ENCODE peak calls at places on chromosome 19, in eight cellular contexts. One of them, this sample, is unnamed.

GRCh38 chr19:1929051-1929742 is 11.8 kb upstream of the CSNK1G2 start:
- DNase-seq in heart left ventricle: peak; percentile 73
- DNase-seq in astrocyte of the spinal cord: peak; percentile 63
- DNase-seq in PC-3: peak; percentile 76
- DNase-seq in fibroblast of the aortic adventitia: peak; percentile 69
- DNase-seq in lung: peak; percentile 81
- DNase-seq in retinal pigment epithelial cell: no peak
- DNase-seq in sigmoid colon: peak; percentile 89
- DNase-seq in this sample: no peak

GRCh38 chr19:11179716-11180297 is 17.5 kb downstream of the KANK2 start:
- DNase-seq in heart left ventricle: no peak
- DNase-seq in astrocyte of the spinal cord: no peak
- DNase-seq in PC-3: no peak
- DNase-seq in fibroblast of the aortic adventitia: no peak
- DNase-seq in lung: no peak
- DNase-seq in retinal pigment epithelial cell: no peak
- DNase-seq in sigmoid colon: no peak
- DNase-seq in this sample: no peak

GRCh38 chr19:30437869-30438268 is 65.7 kb downstream of the ZNF536 start:
- DNase-seq in heart left ventricle: no peak
- DNase-seq in astrocyte of the spinal cord: no peak
- DNase-seq in PC-3: no peak
- DNase-seq in fibroblast of the aortic adventitia: no peak
- DNase-seq in lung: no peak
- DNase-seq in retinal pigment epithelial cell: no peak
- DNase-seq in sigmoid colon: no peak
- DNase-seq in this sample: no peak

GRCh38 chr19:42079276-42079669 is 3.3 kb downstream of the ZNF574 start:
- DNase-seq in heart left ventricle: no peak
- DNase-seq in astrocyte of the spinal cord: no peak
- DNase-seq in PC-3: no peak
- DNase-seq in fibroblast of the aortic adventitia: no peak
- DNase-seq in lung: no peak
- DNase-seq in retinal pigment epithelial cell: no peak
- DNase-seq in sigmoid colon: no peak
- DNase-seq in this sample: no peak

GRCh38 chr19:6572217-6572616 is 18.7 kb downstream of the CD70 start:
- DNase-seq in heart left ventricle: peak; percentile 41
- DNase-seq in astrocyte of the spinal cord: no peak
- DNase-seq in PC-3: no peak
- DNase-seq in fibroblast of the aortic adventitia: no peak
- DNase-seq in lung: peak; percentile 31
- DNase-seq in retinal pigment epithelial cell: no peak
- DNase-seq in sigmoid colon: peak; percentile 78
- DNase-seq in this sample: no peak

GRCh38 chr19:38383184-38383583 is 4.7 kb downstream of the GGN start:
- DNase-seq in heart left ventricle: no peak
- DNase-seq in astrocyte of the spinal cord: no peak
- DNase-seq in PC-3: no peak
- DNase-seq in fibroblast of the aortic adventitia: no peak
- DNase-seq in lung: no peak
- DNase-seq in retinal pigment epithelial cell: no peak
- DNase-seq in sigmoid colon: no peak
- DNase-seq in this sample: no peak

GRCh38 chr19:10961763-10962536 is 1.1 kb downstream of the SMARCA4 start:
- DNase-seq in heart left ventricle: no peak
- DNase-seq in astrocyte of the spinal cord: peak; percentile 23
- DNase-seq in PC-3: peak; percentile 23
- DNase-seq in fibroblast of the aortic adventitia: peak; percentile 28
- DNase-seq in lung: no peak
- DNase-seq in retinal pigment epithelial cell: no peak
- DNase-seq in sigmoid colon: no peak
- DNase-seq in this sample: no peak

GRCh38 chr19:11052391-11052790 is 36.9 kb upstream of the LDLR start:
- DNase-seq in heart left ventricle: no peak
- DNase-seq in astrocyte of the spinal cord: no peak
- DNase-seq in PC-3: no peak
- DNase-seq in fibroblast of the aortic adventitia: no peak
- DNase-seq in lung: no peak
- DNase-seq in retinal pigment epithelial cell: no peak
- DNase-seq in sigmoid colon: no peak
- DNase-seq in this sample: no peak

GRCh38 chr19:17706750-17707181 is 12.5 kb upstream of the MAP1S start:
- DNase-seq in heart left ventricle: peak; percentile 40
- DNase-seq in astrocyte of the spinal cord: peak; percentile 16
- DNase-seq in PC-3: no peak
- DNase-seq in fibroblast of the aortic adventitia: no peak
- DNase-seq in lung: no peak
- DNase-seq in retinal pigment epithelial cell: no peak
- DNase-seq in sigmoid colon: no peak
- DNase-seq in this sample: no peak

GRCh38 chr19:8525401-8525684 is 11.4 kb upstream of the ZNF414 start:
- DNase-seq in heart left ventricle: no peak
- DNase-seq in astrocyte of the spinal cord: no peak
- DNase-seq in PC-3: no peak
- DNase-seq in fibroblast of the aortic adventitia: no peak
- DNase-seq in lung: no peak
- DNase-seq in retinal pigment epithelial cell: no peak
- DNase-seq in sigmoid colon: no peak
- DNase-seq in this sample: no peak

GRCh38 chr19:44737238-44738160 is 11.0 kb upstream of the BCL3 start:
- DNase-seq in heart left ventricle: no peak
- DNase-seq in astrocyte of the spinal cord: peak; percentile 76
- DNase-seq in PC-3: no peak
- DNase-seq in fibroblast of the aortic adventitia: peak; percentile 78
- DNase-seq in lung: no peak
- DNase-seq in retinal pigment epithelial cell: no peak
- DNase-seq in sigmoid colon: no peak
- DNase-seq in this sample: no peak

GRCh38 chr19:2578391-2578826 is 102.5 kb downstream of the GADD45B start:
- DNase-seq in heart left ventricle: peak; percentile 42
- DNase-seq in astrocyte of the spinal cord: peak; percentile 80
- DNase-seq in PC-3: peak; percentile 52
- DNase-seq in fibroblast of the aortic adventitia: peak; percentile 79
- DNase-seq in lung: no peak
- DNase-seq in retinal pigment epithelial cell: peak; percentile 73
- DNase-seq in sigmoid colon: peak; percentile 73
- DNase-seq in this sample: no peak

GRCh38 chr19:49767967-49768581 is 1.3 kb downstream of the AP2A1 start:
- DNase-seq in heart left ventricle: no peak
- DNase-seq in astrocyte of the spinal cord: no peak
- DNase-seq in PC-3: no peak
- DNase-seq in fibroblast of the aortic adventitia: no peak
- DNase-seq in lung: no peak
- DNase-seq in retinal pigment epithelial cell: no peak
- DNase-seq in sigmoid colon: no peak
- DNase-seq in this sample: no peak

GRCh38 chr19:49710372-49710951 is 19.5 kb downstream of the CPT1C start:
- DNase-seq in heart left ventricle: no peak
- DNase-seq in astrocyte of the spinal cord: peak; percentile 64
- DNase-seq in PC-3: peak; percentile 72
- DNase-seq in fibroblast of the aortic adventitia: peak; percentile 51
- DNase-seq in lung: no peak
- DNase-seq in retinal pigment epithelial cell: no peak
- DNase-seq in sigmoid colon: no peak
- DNase-seq in this sample: no peak

GRCh38 chr19:6875218-6875617 is 12.2 kb upstream of the ADGRE1 start:
- DNase-seq in heart left ventricle: no peak
- DNase-seq in astrocyte of the spinal cord: no peak
- DNase-seq in PC-3: no peak
- DNase-seq in fibroblast of the aortic adventitia: no peak
- DNase-seq in lung: no peak
- DNase-seq in retinal pigment epithelial cell: no peak
- DNase-seq in sigmoid colon: no peak
- DNase-seq in this sample: no peak

GRCh38 chr19:42553292-42554045 is 25.2 kb upstream of the CEACAM1 start:
- DNase-seq in heart left ventricle: peak; percentile 46
- DNase-seq in astrocyte of the spinal cord: peak; percentile 69
- DNase-seq in PC-3: peak; percentile 38
- DNase-seq in fibroblast of the aortic adventitia: peak; percentile 38
- DNase-seq in lung: no peak
- DNase-seq in retinal pigment epithelial cell: no peak
- DNase-seq in sigmoid colon: no peak
- DNase-seq in this sample: peak; percentile 37

GRCh38 chr19:45924891-45925447 is 10.4 kb upstream of the NANOS2 start:
- DNase-seq in heart left ventricle: no peak
- DNase-seq in astrocyte of the spinal cord: no peak
- DNase-seq in PC-3: peak; percentile 10
- DNase-seq in fibroblast of the aortic adventitia: no peak
- DNase-seq in lung: no peak
- DNase-seq in retinal pigment epithelial cell: no peak
- DNase-seq in sigmoid colon: no peak
- DNase-seq in this sample: no peak

GRCh38 chr19:12750851-12751250 is 740 bp upstream of the BEST2 start:
- DNase-seq in heart left ventricle: no peak
- DNase-seq in astrocyte of the spinal cord: no peak
- DNase-seq in PC-3: no peak
- DNase-seq in fibroblast of the aortic adventitia: no peak
- DNase-seq in lung: no peak
- DNase-seq in retinal pigment epithelial cell: no peak
- DNase-seq in sigmoid colon: no peak
- DNase-seq in this sample: no peak
- H3K4me3 ChIP-seq in heart left ventricle: no peak overlapping the region
- H3K4me3 ChIP-seq in astrocyte of the spinal cord: no peak overlapping the region
- H3K4me3 ChIP-seq in PC-3: no peak overlapping the region
- H3K4me3 ChIP-seq in fibroblast of the aortic adventitia: no peak overlapping the region
- H3K4me3 ChIP-seq in lung: no peak overlapping the region
- H3K4me3 ChIP-seq in retinal pigment epithelial cell: no peak overlapping the region
- H3K4me3 ChIP-seq in sigmoid colon: no peak overlapping the region
- H3K4me3 ChIP-seq in this sample: no peak overlapping the region

GRCh38 chr19:40742477-40742876 is 7.8 kb downstream of the ACTMAP start:
- DNase-seq in heart left ventricle: no peak
- DNase-seq in astrocyte of the spinal cord: no peak
- DNase-seq in PC-3: no peak
- DNase-seq in fibroblast of the aortic adventitia: no peak
- DNase-seq in lung: no peak
- DNase-seq in retinal pigment epithelial cell: no peak
- DNase-seq in sigmoid colon: no peak
- DNase-seq in this sample: no peak

GRCh38 chr19:40745402-40745780 is 4.9 kb downstream of the ACTMAP start:
- DNase-seq in heart left ventricle: no peak
- DNase-seq in astrocyte of the spinal cord: peak; percentile 51
- DNase-seq in PC-3: no peak
- DNase-seq in fibroblast of the aortic adventitia: peak; percentile 72
- DNase-seq in lung: no peak
- DNase-seq in retinal pigment epithelial cell: no peak
- DNase-seq in sigmoid colon: no peak
- DNase-seq in this sample: peak; percentile 31

GRCh38 chr19:40743926-40744325 is 6.4 kb downstream of the ACTMAP start:
- DNase-seq in heart left ventricle: no peak
- DNase-seq in astrocyte of the spinal cord: no peak
- DNase-seq in PC-3: no peak
- DNase-seq in fibroblast of the aortic adventitia: no peak
- DNase-seq in lung: no peak
- DNase-seq in retinal pigment epithelial cell: no peak
- DNase-seq in sigmoid colon: no peak
- DNase-seq in this sample: no peak

GRCh38 chr19:40747536-40747935 is 2.7 kb downstream of the ACTMAP start:
- DNase-seq in heart left ventricle: no peak
- DNase-seq in astrocyte of the spinal cord: no peak
- DNase-seq in PC-3: no peak
- DNase-seq in fibroblast of the aortic adventitia: no peak
- DNase-seq in lung: no peak
- DNase-seq in retinal pigment epithelial cell: no peak
- DNase-seq in sigmoid colon: no peak
- DNase-seq in this sample: no peak

DNA sequence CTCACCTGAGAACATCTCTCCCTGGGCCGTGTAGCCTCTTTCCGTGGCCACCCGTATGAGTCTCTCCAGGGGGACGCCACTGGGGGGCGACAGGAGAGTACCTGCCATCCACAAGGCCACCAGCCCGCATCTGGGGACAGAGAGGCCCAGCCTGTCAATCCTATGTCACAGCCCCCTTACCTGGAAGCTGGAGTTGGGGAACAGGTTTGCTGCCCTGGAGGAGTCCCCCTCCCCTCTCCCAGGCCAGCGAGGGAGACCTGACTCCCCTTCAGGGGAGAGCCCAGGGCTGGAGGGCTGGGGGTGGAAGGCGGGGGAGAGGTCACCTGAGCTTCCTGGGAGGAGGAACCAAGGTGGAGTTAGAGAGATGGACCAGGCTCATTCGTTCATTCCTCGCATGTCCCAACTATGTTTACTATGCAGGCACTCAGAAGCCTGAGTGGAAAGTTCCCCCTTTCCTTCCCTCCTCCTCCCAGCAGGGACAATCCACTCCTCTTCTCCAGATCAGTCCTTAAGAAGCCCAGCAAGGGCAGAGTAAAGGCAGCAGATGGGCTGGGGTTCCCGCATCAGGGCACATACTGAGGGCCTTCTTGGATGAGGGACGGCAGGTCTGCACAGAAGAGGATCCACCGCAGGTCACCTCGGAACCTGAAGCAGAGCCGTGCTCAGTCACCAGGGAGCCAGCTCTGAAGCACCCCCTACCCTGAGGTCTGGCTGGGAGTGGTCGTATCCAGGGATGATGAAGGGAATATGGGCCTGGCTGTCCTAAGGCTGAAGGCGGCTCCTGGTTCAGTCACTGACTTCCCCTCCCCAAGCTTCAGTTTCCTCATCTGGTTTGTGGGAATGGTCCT is 5.5 kb downstream of the ACTMAP start:
- DNase-seq in heart left ventricle: no peak
- DNase-seq in astrocyte of the spinal cord: no peak
- DNase-seq in PC-3: no peak
- DNase-seq in fibroblast of the aortic adventitia: no peak
- DNase-seq in lung: peak; percentile 77
- DNase-seq in retinal pigment epithelial cell: no peak
- DNase-seq in sigmoid colon: no peak
- DNase-seq in this sample: no peak
- TF ChIP-seq CTCF in heart left ventricle: no peak
- TF ChIP-seq CTCF in astrocyte of the spinal cord: no peak
- TF ChIP-seq CTCF in PC-3: no peak
- TF ChIP-seq CTCF in fibroblast of the aortic adventitia: no peak
- TF ChIP-seq CTCF in lung: no peak
- TF ChIP-seq CTCF in retinal pigment epithelial cell: peak; percentile 12
- TF ChIP-seq CTCF in sigmoid colon: no peak
- TF ChIP-seq CTCF in this sample: no peak

GRCh38 chr19:4089400-4089908 is 22.8 kb upstream of the ZBTB7A start:
- DNase-seq in heart left ventricle: peak; percentile 48
- DNase-seq in astrocyte of the spinal cord: no peak
- DNase-seq in PC-3: no peak
- DNase-seq in fibroblast of the aortic adventitia: no peak
- DNase-seq in lung: no peak
- DNase-seq in retinal pigment epithelial cell: no peak
- DNase-seq in sigmoid colon: no peak
- DNase-seq in this sample: no peak
- H3K4me3 ChIP-seq in heart left ventricle: no peak overlapping the region
- H3K4me3 ChIP-seq in astrocyte of the spinal cord: no peak overlapping the region
- H3K4me3 ChIP-seq in PC-3: no peak overlapping the region
- H3K4me3 ChIP-seq in fibroblast of the aortic adventitia: no peak overlapping the region
- H3K4me3 ChIP-seq in lung: no peak overlapping the region
- H3K4me3 ChIP-seq in retinal pigment epithelial cell: no peak overlapping the region
- H3K4me3 ChIP-seq in sigmoid colon: no peak overlapping the region
- H3K4me3 ChIP-seq in this sample: no peak overlapping the region

GRCh38 chr19:13198634-13199033 is 48.4 kb downstream of the IER2 start:
- DNase-seq in heart left ventricle: no peak
- DNase-seq in astrocyte of the spinal cord: no peak
- DNase-seq in PC-3: no peak
- DNase-seq in fibroblast of the aortic adventitia: no peak
- DNase-seq in lung: no peak
- DNase-seq in retinal pigment epithelial cell: no peak
- DNase-seq in sigmoid colon: no peak
- DNase-seq in this sample: no peak

GRCh38 chr19:13190781-13191540 is 40.8 kb downstream of the IER2 start:
- DNase-seq in heart left ventricle: no peak
- DNase-seq in astrocyte of the spinal cord: no peak
- DNase-seq in PC-3: no peak
- DNase-seq in fibroblast of the aortic adventitia: no peak
- DNase-seq in lung: no peak
- DNase-seq in retinal pigment epithelial cell: no peak
- DNase-seq in sigmoid colon: no peak
- DNase-seq in this sample: no peak

GRCh38 chr19:13195678-13196077 is 45.5 kb downstream of the IER2 start:
- DNase-seq in heart left ventricle: no peak
- DNase-seq in astrocyte of the spinal cord: no peak
- DNase-seq in PC-3: no peak
- DNase-seq in fibroblast of the aortic adventitia: no peak
- DNase-seq in lung: peak; percentile 63
- DNase-seq in retinal pigment epithelial cell: no peak
- DNase-seq in sigmoid colon: no peak
- DNase-seq in this sample: no peak
- TF ChIP-seq CTCF in heart left ventricle: peak; percentile 25
- TF ChIP-seq CTCF in astrocyte of the spinal cord: no peak
- TF ChIP-seq CTCF in PC-3: no peak
- TF ChIP-seq CTCF in fibroblast of the aortic adventitia: no peak
- TF ChIP-seq CTCF in lung: no peak
- TF ChIP-seq CTCF in retinal pigment epithelial cell: peak; percentile 12
- TF ChIP-seq CTCF in sigmoid colon: no peak
- TF ChIP-seq CTCF in this sample: peak; percentile 31